ENCODE peak calls at places on chromosomes 1 and 21, in six cellular contexts. Y is anterior cingulate cortex; K is stimulated activated CD8-positive, alpha-beta memory T cell treated with anti-CD3 and anti-CD28 coated beads, Interleukin-4, amount 100 ng/mL, for 4 hours; H is activated CD8-positive, alpha-beta memory T cell treated with anti-CD3 and anti-CD28 coated beads for 4 hours; X is IMR-90; B is epithelial cell of esophagus. P is an unnamed sample.

GRCh38 chr1:219782929-219783328 is 145.4 kb downstream of the SLC30A10 start:
- DNase-seq in Y (no peak), X (no peak), H (no peak), K (no peak), B (no peak), P (no peak)

GRCh38 chr1:7406641-7407546 is 364.2 kb upstream of the VAMP3 start:
- DNase-seq in H (no peak), K (no peak), Y (no peak), B (no peak), X (no peak), P (peak)

GRCh38 chr1:187551061-187551460 is 722.3 kb downstream of the PLA2G4A start:
- DNase-seq in X (no peak), K (no peak), B (no peak), H (no peak), Y (no peak), P (no peak)

GRCh38 chr1:242055921-242056320 is 57.0 kb upstream of the MAP1LC3C start:
- DNase-seq in K (no peak), Y (no peak), H (no peak), B (peak), X (no peak), P (no peak)

GRCh38 chr1:118563969-118564951 is 379.2 kb upstream of the SPAG17 start:
- DNase-seq in K (no peak), Y (no peak), B (no peak), H (no peak), X (no peak), P (no peak)

GRCh38 chr1:27934818-27935549 is at the start of gene SMPDL3B:
- DNase-seq in Y (no peak), H (no peak), K (no peak), X (no peak), B (peak), P (peak)

GRCh38 chr21:36747114-36747814 is 48.3 kb downstream of the SIM2 start:
- DNase-seq in H (no peak), B (no peak), X (no peak), Y (no peak), K (no peak), P (no peak)

GRCh38 chr21:46001821-46002681 is 20.5 kb downstream of the COL6A1 start:
- DNase-seq in X (no peak), B (no peak), H (no peak), Y (no peak), K (no peak), P (no peak)

GRCh38 chr1:18998016-18998724 is 41.7 kb upstream of the IFFO2 start:
- DNase-seq in B (peak), Y (no peak), X (peak), H (no peak), K (no peak), P (peak)

GRCh38 chr1:109609881-109610280 is 9.5 kb downstream of the GNAT2 start:
- DNase-seq in X (no peak), K (no peak), Y (no peak), H (no peak), B (no peak), P (no peak)

GRCh38 chr1:172089768-172090510 is 248.6 kb downstream of the DNM3 start:
- DNase-seq in K (peak), X (peak), Y (no peak), B (peak), H (peak), P (peak)

GRCh38 chr1:226410958-226411357 is 3.1 kb upstream of the PARP1 start:
- DNase-seq in Y (no peak), H (no peak), K (no peak), B (no peak), X (no peak), P (peak)

GRCh38 chr1:238177960-238178359 is 287.2 kb upstream of the ZP4 start:
- DNase-seq in B (peak), X (no peak), K (no peak), H (no peak), Y (no peak), P (no peak)

GRCh38 chr1:62140666-62141065 is 54.0 kb upstream of the L1TD1 start:
- DNase-seq in H (no peak), K (no peak), X (no peak), B (no peak), Y (no peak), P (no peak)

GRCh38 chr1:16172964-16173446 is 17.1 kb upstream of the EPHA2 start:
- DNase-seq in Y (no peak), X (peak), B (peak), K (no peak), H (no peak), P (no peak)

GRCh38 chr1:3671371-3672180 is 19.3 kb downstream of the TP73 start:
- DNase-seq in H (no peak), Y (no peak), X (no peak), K (no peak), B (peak), P (no peak)